ENCODE peak calls at places on chromosomes 6 and 20, in eight cellular contexts. W, P, A, E, U, V, S and Z are unnamed samples.

GRCh38 chr6:146337376-146337775 is 206.3 kb upstream of the RAB32 start:
- DNase-seq in W (no peak), P (no peak), A (no peak), E (no peak), U (no peak), V (no peak), S (peak), Z (no peak)

GRCh38 chr20:41499961-41500725 is 118.0 kb downstream of the CHD6 start:
- DNase-seq in W (peak), P (no peak), A (peak), E (no peak), U (peak), V (no peak), S (no peak), Z (no peak)

GRCh38 chr6:97240222-97240621 is 42.8 kb downstream of the MMS22L start:
- DNase-seq in W (no peak), P (peak), A (peak), E (no peak), U (no peak), V (no peak), S (no peak), Z (peak)

GRCh38 chr6:104956663-104957294 is at the start of gene LIN28B:
- DNase-seq in W (no peak), P (no peak), A (no peak), E (no peak), U (no peak), V (no peak), S (no peak), Z (no peak)

GRCh38 chr6:7021306-7021705 is 86.5 kb upstream of the RREB1 start:
- DNase-seq in W (no peak), P (no peak), A (no peak), E (no peak), U (no peak), V (no peak), S (no peak), Z (no peak)

GRCh38 chr6:85432554-85432953 is 17.3 kb upstream of the NT5E start:
- DNase-seq in W (no peak), P (no peak), A (no peak), E (no peak), U (no peak), V (no peak), S (no peak), Z (no peak)

GRCh38 chr6:90294989-90295853 is 1.4 kb downstream of the BACH2 start:
- DNase-seq in W (peak), P (peak), A (peak), E (peak), U (peak), V (peak), S (peak), Z (no peak)

GRCh38 chr20:2914160-2914559 is 40.9 kb downstream of the PTPRA start:
- DNase-seq in W (peak), P (peak), A (no peak), E (no peak), U (peak), V (no peak), S (peak), Z (no peak)